ENCODE peak calls at places on chromosomes 4 and X, in six cellular contexts. E is activated CD8-positive, alpha-beta T cell treated with anti-CD3 and anti-CD28 coated beads, Interleukin-2, amount 10 ng/mL, durations not matched to agents 7 days and 5 days; N is memory B cell; H is A549; T is PC-3; P is aorta. Z is an unnamed sample.
A peak's percentile ranks its signal among the peaks of the same experiment; 100 is the strongest.

GRCh38 chr4:128574706-128575105 is 234.8 kb upstream of the JADE1 start:
- ATAC-seq in E (peak; percentile 69), N (peak; percentile 60), H (peak; percentile 79), T (no peak), P (no peak), Z (no peak)

GRCh38 chr4:144868309-144868708 is 222.4 kb downstream of the HHIP start:
- ATAC-seq in E (no peak), N (no peak), H (no peak), T (no peak), P (no peak), Z (no peak)

GRCh38 chrX:31656013-31656412 is 584.2 kb upstream of the FTHL17 start:
- ATAC-seq in E (no peak), N (no peak), H (no peak), T (no peak), P (no peak), Z (no peak)

GRCh38 chrX:33183366-33183765 is 28.0 kb downstream of the DMD start:
- ATAC-seq in E (no peak), N (no peak), H (no peak), T (no peak), P (peak; percentile 52), Z (peak; percentile 41)

GRCh38 chr4:113384600-113384999 is 335.1 kb downstream of the ANK2 start:
- ATAC-seq in E (no peak), N (no peak), H (no peak), T (peak; percentile 78), P (no peak), Z (no peak)

GRCh38 chr4:165461176-165461835 is 82.5 kb downstream of the CPE start:
- ATAC-seq in E (no peak), N (no peak), H (peak; percentile 26), T (no peak), P (peak; percentile 62), Z (peak; percentile 85)

GRCh38 chrX:153521034-153521433 is 3.6 kb downstream of the ATP2B3 start:
- ATAC-seq in E (no peak), N (no peak), H (peak; percentile 51), T (no peak), P (peak; percentile 20), Z (no peak)

GRCh38 chrX:9785252-9785943 is 831 bp upstream of the SHROOM2 start:
- ATAC-seq in E (no peak), N (no peak), H (no peak), T (peak; percentile 8), P (no peak), Z (no peak)

GRCh38 chrX:65587616-65588526 is 53.3 kb upstream of the LAS1L start:
- ATAC-seq in E (no peak), N (no peak), H (peak; percentile 81), T (peak; percentile 89), P (peak; percentile 77), Z (peak; percentile 84)

GRCh38 chrX:23127586-23127985 is 127.8 kb downstream of the DDX53 start:
- ATAC-seq in E (no peak), N (no peak), H (no peak), T (no peak), P (no peak), Z (no peak)

GRCh38 chrX:14529288-14529989 is at the start of gene GLRA2:
- ATAC-seq in E (no peak), N (no peak), H (peak; percentile 46), T (no peak), P (no peak), Z (no peak)

GRCh38 chrX:48904626-48905025 is 6.8 kb downstream of the SLC35A2 start:
- ATAC-seq in E (no peak), N (no peak), H (peak; percentile 44), T (no peak), P (no peak), Z (no peak)

GRCh38 chr4:39576268-39576667 is 49.0 kb upstream of the UGDH start:
- ATAC-seq in E (no peak), N (no peak), H (no peak), T (no peak), P (no peak), Z (no peak)

GRCh38 chrX:53795583-53795982 is 109.1 kb upstream of the HUWE1 start:
- ATAC-seq in E (no peak), N (no peak), H (no peak), T (no peak), P (no peak), Z (no peak)

GRCh38 chr4:142558851-142559250 is 287.2 kb downstream of the INPP4B start:
- ATAC-seq in E (no peak), N (no peak), H (no peak), T (no peak), P (no peak), Z (no peak)

GRCh38 chrX:40411350-40412111 is 169.2 kb upstream of the ATP6AP2 start:
- ATAC-seq in E (no peak), N (no peak), H (peak; percentile 28), T (no peak), P (no peak), Z (no peak)

GRCh38 chr4:72553540-72553939 is 15.5 kb downstream of the ADAMTS3 start:
- ATAC-seq in E (no peak), N (no peak), H (no peak), T (no peak), P (no peak), Z (no peak)

GRCh38 chr4:61714387-61714890 is 514.3 kb downstream of the ADGRL3 start:
- ATAC-seq in E (no peak), N (no peak), H (no peak), T (no peak), P (no peak), Z (no peak)

GRCh38 chr4:4519296-4519898 is 22.5 kb downstream of the STX18 start:
- ATAC-seq in E (no peak), N (no peak), H (peak; percentile 58), T (peak; percentile 49), P (no peak), Z (no peak)

Z was measured in gastroesophageal sphincter.